ENCODE peak calls at places on chromosomes 4 and X, in seven cellular contexts. T is BE2C, W is BJ, Z is upper lobe of left lung, S is coronary artery, A is AG10803, P is fibroblast of the aortic adventitia. B is an unnamed sample.

GRCh38 chr4:43379001-43379400 is 486.5 kb downstream of the GRXCR1 start:
- DNase-seq in T (no peak), W (no peak), Z (no peak), S (no peak), A (no peak), P (no peak), B (no peak)

GRCh38 chrX:152907084-152907651 is 9.3 kb downstream of the ZNF185 start:
- DNase-seq in T (peak), W (no peak), Z (no peak), S (no peak), A (peak), P (no peak), B (no peak)

GRCh38 chr4:151651496-151651895 is 109.3 kb downstream of the GATB start:
- DNase-seq in T (no peak), W (no peak), Z (no peak), S (no peak), A (no peak), P (no peak), B (no peak)

GRCh38 chr4:88791274-88791673 is 93.6 kb upstream of the NAP1L5 start:
- DNase-seq in T (no peak), W (no peak), Z (no peak), S (no peak), A (peak), P (peak), B (no peak)

GRCh38 chr4:116573540-116573939 is 511.8 kb downstream of the TRAM1L1 start:
- DNase-seq in T (no peak), W (no peak), Z (no peak), S (no peak), A (no peak), P (no peak), B (no peak)

GRCh38 chr4:153432971-153433752 is 33.0 kb upstream of the TMEM131L start:
- DNase-seq in T (peak), W (no peak), Z (no peak), S (no peak), A (peak), P (peak), B (no peak)

GRCh38 chr4:1233641-1234277 is 15.2 kb downstream of the CTBP1 start:
- DNase-seq in T (no peak), W (no peak), Z (peak), S (no peak), A (no peak), P (peak), B (no peak)

GRCh38 chr4:108072300-108072699 is 82.6 kb downstream of the HADH start:
- DNase-seq in T (no peak), W (no peak), Z (no peak), S (no peak), A (no peak), P (no peak), B (no peak)

GRCh38 chr4:183352546-183352945 is 30.3 kb upstream of the CLDN24 start:
- DNase-seq in T (no peak), W (no peak), Z (no peak), S (no peak), A (no peak), P (no peak), B (no peak)

GRCh38 chr4:172245493-172245892 is 432.3 kb downstream of the GALNTL6 start:
- DNase-seq in T (no peak), W (no peak), Z (no peak), S (no peak), A (no peak), P (no peak), B (no peak)

GRCh38 chr4:182067828-182068227 is 175.4 kb upstream of the TENM3 start:
- DNase-seq in T (no peak), W (no peak), Z (no peak), S (no peak), A (no peak), P (no peak), B (no peak)

GRCh38 chrX:133046601-133047000 is 50.3 kb downstream of the USP26 start:
- DNase-seq in T (no peak), W (no peak), Z (no peak), S (no peak), A (no peak), P (no peak), B (no peak)

GRCh38 chr4:82865592-82865991 is 25.4 kb downstream of the SEC31A start:
- DNase-seq in T (no peak), W (peak), Z (no peak), S (no peak), A (peak), P (peak), B (no peak)

GRCh38 chr4:3709846-3710441 is 56.2 kb upstream of the ADRA2C start:
- DNase-seq in T (peak), W (no peak), Z (peak), S (no peak), A (no peak), P (no peak), B (no peak)

DNA sequence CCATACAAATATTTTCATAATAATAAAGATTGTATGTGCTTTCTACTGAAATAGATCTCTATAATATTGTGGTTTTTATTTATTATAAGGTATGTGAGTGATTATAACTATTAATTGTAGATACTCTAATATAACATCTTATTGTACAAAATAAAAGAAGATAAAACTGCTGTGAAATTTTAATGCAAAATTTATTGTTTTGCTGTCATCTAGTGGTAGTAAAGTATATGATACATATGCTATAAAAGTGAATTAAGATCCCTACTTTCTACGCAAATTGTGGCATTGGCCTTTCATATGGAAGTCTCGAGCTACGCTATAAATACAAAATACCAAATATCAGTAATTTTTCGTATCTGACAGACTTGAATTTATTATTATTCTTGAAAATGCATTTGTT is 19.3 kb downstream of the YIPF7 start:
- DNase-seq in T (no peak), W (no peak), Z (no peak), S (no peak), A (no peak), P (no peak), B (no peak)
- TF ChIP-seq CTCF in T (peak), W (no peak), Z (no peak), S (no peak), A (no peak), P (peak), B (peak)

GRCh38 chrX:114626323-114626722 is 42.4 kb downstream of the HTR2C start:
- DNase-seq in T (peak), W (no peak), Z (no peak), S (no peak), A (peak), P (peak), B (no peak)
- TF ChIP-seq CTCF in T (peak), W (peak), Z (peak), S (no peak), A (peak), P (peak), B (peak)

GRCh38 chr4:78691333-78691732 is 84.8 kb upstream of the BMP2K start:
- DNase-seq in T (no peak), W (no peak), Z (no peak), S (no peak), A (peak), P (no peak), B (no peak)
- TF ChIP-seq CTCF in T (no peak), W (no peak), Z (no peak), S (no peak), A (peak), P (no peak), B (no peak)

GRCh38 chr4:40682298-40683101 is 52.8 kb upstream of the RBM47 start:
- DNase-seq in T (no peak), W (no peak), Z (no peak), S (no peak), A (no peak), P (no peak), B (no peak)

GRCh38 chr4:40675166-40675565 is 45.5 kb upstream of the RBM47 start:
- DNase-seq in T (no peak), W (no peak), Z (no peak), S (no peak), A (no peak), P (no peak), B (no peak)

GRCh38 chr4:40672528-40673522 is 43.2 kb upstream of the RBM47 start:
- DNase-seq in T (no peak), W (peak), Z (no peak), S (no peak), A (peak), P (peak), B (no peak)

GRCh38 chr4:40681600-40682297 is 52.1 kb upstream of the RBM47 start:
- DNase-seq in T (no peak), W (no peak), Z (no peak), S (no peak), A (no peak), P (no peak), B (no peak)

DNA sequence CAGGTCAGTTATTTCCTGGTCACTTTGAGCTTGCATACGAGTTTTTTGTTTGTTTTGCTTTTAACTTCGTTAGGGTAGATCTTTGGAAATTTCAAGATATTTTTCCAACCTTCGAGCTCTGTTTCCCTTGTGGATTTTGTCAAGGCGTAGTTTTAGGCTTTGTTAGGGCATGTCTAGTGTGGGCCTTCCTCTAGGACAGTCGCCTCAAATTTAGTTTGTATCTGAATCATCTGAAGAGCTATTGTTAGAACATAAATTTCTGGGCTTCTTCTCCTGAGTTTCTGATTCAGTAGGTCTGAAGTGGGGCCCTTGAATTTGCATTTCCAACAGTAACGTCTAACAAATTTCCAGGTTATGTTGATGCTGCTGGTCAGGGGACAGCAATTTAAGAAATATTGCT is 48.8 kb upstream of the RBM47 start:
- DNase-seq in T (no peak), W (no peak), Z (no peak), S (no peak), A (no peak), P (no peak), B (no peak)
- TF ChIP-seq CTCF in T (no peak), W (no peak), Z (no peak), S (no peak), A (no peak), P (no peak), B (no peak)

GRCh38 chrX:130025256-130025655 is 42.8 kb downstream of the BCORL1 start:
- DNase-seq in T (no peak), W (no peak), Z (no peak), S (no peak), A (no peak), P (no peak), B (no peak)
- TF ChIP-seq CTCF in T (no peak), W (no peak), Z (no peak), S (no peak), A (no peak), P (no peak), B (no peak)

GRCh38 chrX:150886381-150886780 is 12.1 kb downstream of the CD99L2 start:
- DNase-seq in T (no peak), W (no peak), Z (no peak), S (no peak), A (no peak), P (no peak), B (no peak)

GRCh38 chrX:150879855-150880807 is 18.3 kb downstream of the CD99L2 start:
- DNase-seq in T (no peak), W (no peak), Z (no peak), S (no peak), A (no peak), P (no peak), B (no peak)

DNA sequence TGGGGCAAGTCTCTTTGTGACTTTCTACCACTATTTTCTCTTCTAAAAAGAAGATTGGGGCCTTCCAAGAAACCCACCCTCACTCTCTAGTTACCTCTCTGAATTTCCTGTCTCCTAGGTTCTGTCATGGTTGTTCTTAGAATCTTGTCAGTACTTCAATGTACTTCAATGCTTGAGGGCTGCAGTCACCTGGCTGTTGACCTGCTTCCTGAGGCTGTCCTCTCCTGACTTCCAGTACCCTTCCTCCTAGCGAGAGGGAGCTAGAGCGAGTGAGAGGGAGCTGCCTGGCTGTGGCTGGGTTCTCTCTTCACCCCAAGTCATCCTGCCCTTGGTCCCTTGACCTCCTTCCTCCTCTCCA is 17.7 kb downstream of the CD99L2 start:
- DNase-seq in T (no peak), W (no peak), Z (no peak), S (no peak), A (no peak), P (no peak), B (no peak)
- TF ChIP-seq CTCF in T (no peak), W (no peak), Z (no peak), S (no peak), A (no peak), P (no peak), B (no peak)

B was measured in type B pancreatic cell.